ENCODE peak calls at places on chromosomes 6 and 20, in seven cellular contexts. V is HepG2, T is H1, M is K562, D is GM12878, R is SK-N-SH, X is GM12891. A is an unnamed sample.

GRCh38 chr6:68778356-68779020 is 143.4 kb downstream of the ADGRB3 start:
- DNase-seq in M (peak; percentile 50), X (no peak), V (peak; percentile 11), T (peak; percentile 7), R (peak; percentile 30), D (no peak), A (no peak)

GRCh38 chr20:2519115-2519815 is 10.6 kb upstream of the ZNF343 start:
- DNase-seq in D (no peak), R (no peak), T (no peak), V (no peak), X (no peak), M (no peak), A (no peak)

GRCh38 chr6:38489951-38490350 is 149.8 kb downstream of the BTBD9 start:
- DNase-seq in T (no peak), M (no peak), X (no peak), R (no peak), V (no peak), D (no peak), A (no peak)

GRCh38 chr6:31899882-31900722 is 1.8 kb downstream of the ZBTB12 start:
- DNase-seq in X (no peak), D (no peak), R (no peak), T (no peak), V (no peak), M (no peak), A (no peak)

GRCh38 chr6:159315562-159315961 is 146.4 kb downstream of the FNDC1 start:
- DNase-seq in M (no peak), R (no peak), X (no peak), V (no peak), D (no peak), T (no peak), A (no peak)

GRCh38 chr6:44787254-44787844 is 399.8 kb downstream of the CDC5L start:
- DNase-seq in V (no peak), D (no peak), R (no peak), T (no peak), M (no peak), X (no peak), A (no peak)

GRCh38 chr6:44609051-44609612 is 221.6 kb downstream of the CDC5L start:
- DNase-seq in T (no peak), X (no peak), V (no peak), R (no peak), M (no peak), D (no peak), A (no peak)

GRCh38 chr6:14694308-14694707 is 551.6 kb upstream of the JARID2 start:
- DNase-seq in V (no peak), D (no peak), X (no peak), T (no peak), R (no peak), M (no peak), A (no peak)

GRCh38 chr6:80338201-80338836 is 231.8 kb downstream of the BCKDHB start:
- DNase-seq in D (no peak), T (peak; percentile 64), M (peak; percentile 57), V (peak; percentile 47), R (peak; percentile 27), X (no peak), A (no peak)

GRCh38 chr20:52749020-52749419 is 223.1 kb upstream of the TSHZ2 start:
- DNase-seq in D (no peak), M (no peak), X (no peak), V (no peak), R (peak; percentile 22), T (no peak), A (no peak)

GRCh38 chr6:49038294-49038693 is 424.8 kb downstream of the MMUT start:
- DNase-seq in R (no peak), V (no peak), D (no peak), X (no peak), M (no peak), T (no peak), A (no peak)

GRCh38 chr6:117666881-117667280 is 8.4 kb upstream of the NUS1 start:
- DNase-seq in T (no peak), V (no peak), X (no peak), M (no peak), D (no peak), R (no peak), A (no peak)

GRCh38 chr6:161242779-161243693 is 30.8 kb downstream of the AGPAT4 start:
- DNase-seq in T (peak; percentile 57), X (no peak), V (no peak), D (no peak), M (no peak), R (no peak), A (no peak)

GRCh38 chr6:89485320-89485719 is 52.4 kb downstream of the ANKRD6 start:
- DNase-seq in T (no peak), R (no peak), V (no peak), X (no peak), M (no peak), D (no peak), A (no peak)

GRCh38 chr20:61805781-61806180 is 259.9 kb downstream of the TAF4 start:
- DNase-seq in R (no peak), V (no peak), M (no peak), X (no peak), D (no peak), T (no peak), A (no peak)

GRCh38 chr6:155654474-155654873 is 198.8 kb upstream of the NOX3 start:
- DNase-seq in X (no peak), D (no peak), R (no peak), V (no peak), M (no peak), T (no peak), A (no peak)

GRCh38 chr6:150334790-150335783 is 33.7 kb upstream of the IYD start:
- DNase-seq in D (no peak), R (peak; percentile 41), T (no peak), M (peak; percentile 79), V (peak; percentile 52), X (peak; percentile 25), A (peak; percentile 15)

GRCh38 chr20:53706511-53707031 is 112.9 kb upstream of the ZNF217 start:
- DNase-seq in V (no peak), T (no peak), R (no peak), M (no peak), D (peak; percentile 81), X (peak; percentile 32), A (no peak)

DNA sequence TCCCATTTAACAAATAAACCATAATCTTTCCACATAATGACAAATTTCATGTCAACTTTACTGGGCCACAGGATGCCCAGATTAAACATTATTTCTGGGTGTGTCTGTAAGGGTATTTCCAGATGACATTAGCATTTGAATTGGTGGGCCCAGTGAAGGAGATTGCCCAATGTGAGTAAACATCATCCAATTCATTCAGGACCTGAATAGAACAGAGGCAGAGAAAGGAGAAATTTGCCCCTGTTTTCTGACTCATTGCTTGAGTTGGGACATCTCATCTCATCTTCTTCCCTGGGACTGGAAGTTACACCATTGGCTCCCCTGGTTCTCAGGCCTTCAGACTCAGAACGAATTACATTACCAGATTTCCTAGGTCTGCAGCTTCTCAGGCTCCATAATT is 142.9 kb downstream of the TPBG start:
- DNase-seq in T (no peak), M (no peak), X (no peak), D (no peak), R (no peak), V (no peak), A (no peak)
- TF ChIP-seq TAF1 in T (no peak), M (no peak), X (no peak), D (no peak), R (no peak), V (no peak), A (no peak)

GRCh38 chr6:163173741-163174140 is 240.8 kb upstream of the QKI start:
- DNase-seq in R (no peak), T (no peak), V (no peak), D (no peak), X (no peak), M (no peak), A (no peak)

GRCh38 chr6:163169521-163169920 is 245.0 kb upstream of the QKI start:
- DNase-seq in R (no peak), T (no peak), X (no peak), V (no peak), M (no peak), D (no peak), A (no peak)

GRCh38 chr6:163165922-163166321 is 248.6 kb upstream of the QKI start:
- DNase-seq in R (peak; percentile 84), M (no peak), X (no peak), D (no peak), V (no peak), T (no peak), A (no peak)

GRCh38 chr6:163175301-163175700 is 239.2 kb upstream of the QKI start:
- DNase-seq in X (no peak), R (no peak), T (no peak), M (no peak), V (no peak), D (no peak), A (no peak)

DNA sequence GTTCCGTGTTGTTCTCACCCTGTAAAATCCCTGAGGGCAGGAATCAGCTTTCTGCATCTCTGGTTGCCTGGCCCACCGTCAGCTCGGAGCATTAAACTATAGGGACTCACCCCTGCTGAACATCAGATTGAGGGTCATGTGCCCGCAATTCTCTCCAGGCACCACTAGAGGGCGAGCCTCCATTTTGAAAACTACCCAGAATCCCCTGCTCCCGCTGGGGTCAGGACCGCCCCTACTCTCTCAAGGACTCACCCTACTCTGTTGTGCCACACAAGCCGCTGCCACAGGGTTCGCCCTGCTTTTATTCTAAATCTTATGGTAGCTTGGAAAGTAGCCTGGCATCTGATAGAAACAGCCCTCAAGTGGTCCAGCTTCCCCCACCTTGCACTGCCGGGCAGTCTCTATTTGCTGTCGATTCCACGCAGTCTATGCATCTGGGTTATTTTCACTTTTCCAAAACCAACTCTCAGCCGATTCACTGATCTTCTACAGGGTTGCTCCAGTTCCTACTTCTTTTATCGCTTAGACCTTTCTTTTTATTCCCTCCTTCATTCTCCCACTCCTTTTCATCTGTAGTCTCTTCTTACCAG is 244.1 kb upstream of the QKI start:
- DNase-seq in R (peak; percentile 45), M (peak; percentile 74), D (no peak), V (no peak), X (peak; percentile 22), T (no peak), A (no peak)
- TF ChIP-seq TAF1 in R (no peak), M (no peak), D (no peak), V (no peak), X (no peak), T (no peak), A (no peak)

GRCh38 chr20:63268256-63268655 is 4.4 kb upstream of the ARFGAP1 start:
- DNase-seq in T (no peak), V (no peak), D (no peak), X (no peak), R (no peak), M (no peak), A (no peak)
- TF ChIP-seq TAF1 in T (no peak), V (no peak), D (no peak), X (no peak), R (no peak), M (no peak), A (no peak)

GRCh38 chr6:122751291-122751690 is 28.2 kb upstream of the FABP7 start:
- DNase-seq in T (no peak), V (no peak), R (no peak), D (no peak), X (no peak), M (no peak), A (no peak)
- TF ChIP-seq TAF1 in T (no peak), V (no peak), R (no peak), D (no peak), X (no peak), M (no peak), A (no peak)